ENCODE peak calls at places on chromosomes 6 and 20, in nine cellular contexts. One of them, this sample, is unnamed.

GRCh38 chr6:136790411-136791295 is 1.6 kb downstream of the MAP3K5 start:
- DNase-seq in Peyer's patch: no peak
- DNase-seq in K562: no peak
- DNase-seq in IMR-90: no peak
- DNase-seq in heart left ventricle: no peak
- DNase-seq in right lobe of liver: no peak
- DNase-seq in tibial nerve: no peak
- DNase-seq in HepG2: no peak
- DNase-seq in A549: no peak
- DNase-seq in this sample: no peak

GRCh38 chr20:3042621-3043020 is 801 bp upstream of the GNRH2 start:
- DNase-seq in heart left ventricle: peak
- DNase-seq in tibial nerve: peak
- DNase-seq in IMR-90: no peak
- DNase-seq in Peyer's patch: no peak
- DNase-seq in A549: no peak
- DNase-seq in K562: no peak
- DNase-seq in HepG2: no peak
- DNase-seq in right lobe of liver: peak
- DNase-seq in this sample: no peak

GRCh38 chr6:29561091-29561490 is 1.6 kb upstream of the UBD start:
- DNase-seq in heart left ventricle: no peak
- DNase-seq in Peyer's patch: no peak
- DNase-seq in IMR-90: no peak
- DNase-seq in HepG2: peak
- DNase-seq in K562: no peak
- DNase-seq in right lobe of liver: no peak
- DNase-seq in tibial nerve: no peak
- DNase-seq in A549: no peak
- DNase-seq in this sample: no peak

GRCh38 chr6:158611600-158612041 is 32.9 kb downstream of the DYNLT1 start:
- DNase-seq in IMR-90: no peak
- DNase-seq in tibial nerve: no peak
- DNase-seq in Peyer's patch: no peak
- DNase-seq in HepG2: no peak
- DNase-seq in K562: no peak
- DNase-seq in heart left ventricle: no peak
- DNase-seq in A549: no peak
- DNase-seq in right lobe of liver: no peak
- DNase-seq in this sample: no peak

GRCh38 chr6:88611721-88612120 is 351.7 kb downstream of the RNGTT start:
- DNase-seq in K562: no peak
- DNase-seq in heart left ventricle: no peak
- DNase-seq in tibial nerve: no peak
- DNase-seq in Peyer's patch: no peak
- DNase-seq in HepG2: no peak
- DNase-seq in A549: no peak
- DNase-seq in right lobe of liver: no peak
- DNase-seq in IMR-90: no peak
- DNase-seq in this sample: no peak

GRCh38 chr20:35302421-35303335 is 10.5 kb upstream of the FAM83C start:
- DNase-seq in A549: no peak
- DNase-seq in Peyer's patch: no peak
- DNase-seq in IMR-90: peak
- DNase-seq in heart left ventricle: no peak
- DNase-seq in K562: no peak
- DNase-seq in right lobe of liver: no peak
- DNase-seq in HepG2: no peak
- DNase-seq in tibial nerve: no peak
- DNase-seq in this sample: no peak

GRCh38 chr20:14672066-14672465 is 334.7 kb upstream of the FLRT3 start:
- DNase-seq in A549: no peak
- DNase-seq in tibial nerve: no peak
- DNase-seq in right lobe of liver: no peak
- DNase-seq in IMR-90: no peak
- DNase-seq in Peyer's patch: no peak
- DNase-seq in HepG2: no peak
- DNase-seq in heart left ventricle: no peak
- DNase-seq in K562: no peak
- DNase-seq in this sample: no peak

GRCh38 chr6:157005940-157006339 is 228.8 kb downstream of the ARID1B start:
- DNase-seq in Peyer's patch: no peak
- DNase-seq in right lobe of liver: no peak
- DNase-seq in IMR-90: no peak
- DNase-seq in A549: no peak
- DNase-seq in tibial nerve: no peak
- DNase-seq in heart left ventricle: no peak
- DNase-seq in HepG2: no peak
- DNase-seq in K562: no peak
- DNase-seq in this sample: no peak

GRCh38 chr20:63234693-63235398 is 859 bp upstream of the BIRC7 start:
- DNase-seq in right lobe of liver: no peak
- DNase-seq in HepG2: peak
- DNase-seq in Peyer's patch: no peak
- DNase-seq in IMR-90: no peak
- DNase-seq in A549: peak
- DNase-seq in heart left ventricle: no peak
- DNase-seq in tibial nerve: no peak
- DNase-seq in K562: peak
- DNase-seq in this sample: no peak

GRCh38 chr6:114085206-114085605 is 114.3 kb upstream of the HDAC2 start:
- DNase-seq in tibial nerve: no peak
- DNase-seq in IMR-90: peak
- DNase-seq in HepG2: no peak
- DNase-seq in K562: no peak
- DNase-seq in Peyer's patch: no peak
- DNase-seq in A549: no peak
- DNase-seq in right lobe of liver: no peak
- DNase-seq in heart left ventricle: no peak
- DNase-seq in this sample: no peak

GRCh38 chr6:52389626-52390360 is 27.8 kb downstream of the PAQR8 start:
- DNase-seq in tibial nerve: no peak
- DNase-seq in IMR-90: peak
- DNase-seq in heart left ventricle: peak
- DNase-seq in Peyer's patch: peak
- DNase-seq in HepG2: peak
- DNase-seq in K562: peak
- DNase-seq in A549: peak
- DNase-seq in right lobe of liver: peak
- DNase-seq in this sample: no peak

GRCh38 chr6:26026833-26027490 is 60.3 kb upstream of the HFE start:
- DNase-seq in IMR-90: peak
- DNase-seq in Peyer's patch: peak
- DNase-seq in heart left ventricle: peak
- DNase-seq in tibial nerve: peak
- DNase-seq in K562: peak
- DNase-seq in A549: peak
- DNase-seq in right lobe of liver: peak
- DNase-seq in HepG2: peak
- DNase-seq in this sample: no peak
- TF ChIP-seq POLR2A in IMR-90: peak
- TF ChIP-seq POLR2A in Peyer's patch: peak
- TF ChIP-seq POLR2A in heart left ventricle: peak
- TF ChIP-seq POLR2A in tibial nerve: peak
- TF ChIP-seq POLR2A in K562: peak
- TF ChIP-seq POLR2A in A549: peak
- TF ChIP-seq POLR2A in right lobe of liver: peak
- TF ChIP-seq POLR2A in HepG2: peak
- TF ChIP-seq POLR2A in this sample: peak

DNA sequence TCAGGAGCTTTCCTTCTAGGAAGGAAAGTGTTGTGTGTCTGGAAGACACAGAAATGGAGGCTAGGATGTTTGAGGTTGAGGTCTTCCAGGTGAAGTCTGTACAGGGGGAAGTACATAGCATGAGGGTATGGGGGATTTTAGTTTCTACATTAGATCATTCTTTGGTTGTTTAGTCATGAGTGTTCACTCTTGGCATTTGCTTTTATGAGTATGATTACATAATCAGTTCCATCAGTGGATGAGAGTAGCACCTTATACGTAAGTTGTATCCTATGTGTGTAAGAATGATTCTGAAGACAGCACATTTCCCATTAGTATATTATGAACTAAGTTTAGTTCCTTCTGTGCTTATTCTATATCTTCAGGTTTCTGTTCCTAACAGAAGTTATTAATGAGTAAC is 1.9 kb downstream of the CDYL start:
- DNase-seq in A549: peak
- DNase-seq in IMR-90: no peak
- DNase-seq in tibial nerve: no peak
- DNase-seq in K562: no peak
- DNase-seq in right lobe of liver: no peak
- DNase-seq in Peyer's patch: no peak
- DNase-seq in heart left ventricle: no peak
- DNase-seq in HepG2: no peak
- DNase-seq in this sample: no peak
- TF ChIP-seq POLR2A in A549: no peak
- TF ChIP-seq POLR2A in IMR-90: no peak
- TF ChIP-seq POLR2A in tibial nerve: no peak
- TF ChIP-seq POLR2A in K562: no peak
- TF ChIP-seq POLR2A in right lobe of liver: no peak
- TF ChIP-seq POLR2A in Peyer's patch: no peak
- TF ChIP-seq POLR2A in heart left ventricle: no peak
- TF ChIP-seq POLR2A in HepG2: no peak
- TF ChIP-seq POLR2A in this sample: no peak

DNA sequence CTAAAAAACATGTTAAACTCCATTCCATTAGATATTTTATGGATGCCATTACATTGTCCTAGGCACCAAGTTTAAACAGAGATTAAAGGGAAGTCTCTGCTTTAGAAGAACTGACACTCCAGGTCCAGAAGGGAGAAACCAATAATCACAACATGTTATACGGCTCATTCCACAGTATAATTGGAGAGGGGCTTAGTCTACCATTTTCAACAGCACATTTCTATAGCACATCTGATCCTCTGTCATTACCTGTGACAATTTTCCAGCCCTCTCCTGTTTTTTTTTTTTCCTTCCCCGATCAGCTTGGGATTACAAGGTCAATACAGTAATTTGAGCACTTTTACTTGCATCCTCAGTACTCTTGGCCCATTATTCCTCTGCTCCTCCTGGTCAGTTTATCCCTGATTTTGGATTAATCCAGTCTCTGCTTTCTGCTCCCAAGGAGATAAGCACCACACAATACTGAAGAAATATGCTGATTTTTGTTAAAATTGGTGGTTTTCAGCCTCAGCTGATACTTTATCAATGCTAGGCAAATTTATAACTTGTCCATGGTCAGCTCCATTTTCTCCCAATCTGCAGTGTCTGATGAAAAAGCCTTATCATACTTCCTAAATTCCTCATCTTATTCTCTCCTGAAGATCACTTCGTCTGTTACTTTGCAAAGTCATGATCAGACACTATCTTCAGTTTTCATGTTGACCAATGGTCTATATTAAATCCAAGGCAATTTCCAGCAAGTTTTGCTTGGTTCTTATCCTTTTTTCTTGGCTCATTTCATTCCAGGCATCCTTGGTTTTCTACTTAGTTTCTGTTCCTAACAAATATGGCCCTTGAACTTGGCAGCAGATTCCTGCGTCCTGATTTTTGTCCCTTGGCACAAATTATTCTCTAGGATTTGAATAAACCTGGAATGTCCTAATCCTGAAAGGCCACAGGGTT is 30.8 kb upstream of the SYNCRIP start:
- DNase-seq in K562: no peak
- DNase-seq in HepG2: no peak
- DNase-seq in Peyer's patch: no peak
- DNase-seq in right lobe of liver: no peak
- DNase-seq in tibial nerve: no peak
- DNase-seq in IMR-90: no peak
- DNase-seq in heart left ventricle: no peak
- DNase-seq in A549: no peak
- DNase-seq in this sample: no peak
- TF ChIP-seq POLR2A in K562: peak
- TF ChIP-seq POLR2A in HepG2: no peak
- TF ChIP-seq POLR2A in Peyer's patch: no peak
- TF ChIP-seq POLR2A in right lobe of liver: no peak
- TF ChIP-seq POLR2A in tibial nerve: no peak
- TF ChIP-seq POLR2A in IMR-90: peak
- TF ChIP-seq POLR2A in heart left ventricle: no peak
- TF ChIP-seq POLR2A in A549: no peak
- TF ChIP-seq POLR2A in this sample: no peak

GRCh38 chr6:111259089-111259831 is 172.0 kb downstream of the SLC16A10 start:
- DNase-seq in IMR-90: peak
- DNase-seq in right lobe of liver: peak
- DNase-seq in K562: peak
- DNase-seq in A549: peak
- DNase-seq in heart left ventricle: peak
- DNase-seq in Peyer's patch: peak
- DNase-seq in tibial nerve: peak
- DNase-seq in HepG2: peak
- DNase-seq in this sample: peak

GRCh38 chr6:111263837-111264236 is 176.5 kb downstream of the SLC16A10 start:
- DNase-seq in HepG2: no peak
- DNase-seq in Peyer's patch: no peak
- DNase-seq in A549: no peak
- DNase-seq in IMR-90: peak
- DNase-seq in right lobe of liver: no peak
- DNase-seq in K562: peak
- DNase-seq in heart left ventricle: no peak
- DNase-seq in tibial nerve: no peak
- DNase-seq in this sample: peak

GRCh38 chr6:111256646-111257045 is 169.3 kb downstream of the SLC16A10 start:
- DNase-seq in HepG2: peak
- DNase-seq in K562: no peak
- DNase-seq in A549: peak
- DNase-seq in Peyer's patch: no peak
- DNase-seq in right lobe of liver: no peak
- DNase-seq in heart left ventricle: no peak
- DNase-seq in tibial nerve: no peak
- DNase-seq in IMR-90: no peak
- DNase-seq in this sample: no peak

GRCh38 chr6:111258615-111259088 is 171.3 kb downstream of the SLC16A10 start:
- DNase-seq in HepG2: no peak
- DNase-seq in heart left ventricle: no peak
- DNase-seq in right lobe of liver: no peak
- DNase-seq in K562: no peak
- DNase-seq in Peyer's patch: no peak
- DNase-seq in tibial nerve: no peak
- DNase-seq in IMR-90: no peak
- DNase-seq in A549: no peak
- DNase-seq in this sample: no peak

DNA sequence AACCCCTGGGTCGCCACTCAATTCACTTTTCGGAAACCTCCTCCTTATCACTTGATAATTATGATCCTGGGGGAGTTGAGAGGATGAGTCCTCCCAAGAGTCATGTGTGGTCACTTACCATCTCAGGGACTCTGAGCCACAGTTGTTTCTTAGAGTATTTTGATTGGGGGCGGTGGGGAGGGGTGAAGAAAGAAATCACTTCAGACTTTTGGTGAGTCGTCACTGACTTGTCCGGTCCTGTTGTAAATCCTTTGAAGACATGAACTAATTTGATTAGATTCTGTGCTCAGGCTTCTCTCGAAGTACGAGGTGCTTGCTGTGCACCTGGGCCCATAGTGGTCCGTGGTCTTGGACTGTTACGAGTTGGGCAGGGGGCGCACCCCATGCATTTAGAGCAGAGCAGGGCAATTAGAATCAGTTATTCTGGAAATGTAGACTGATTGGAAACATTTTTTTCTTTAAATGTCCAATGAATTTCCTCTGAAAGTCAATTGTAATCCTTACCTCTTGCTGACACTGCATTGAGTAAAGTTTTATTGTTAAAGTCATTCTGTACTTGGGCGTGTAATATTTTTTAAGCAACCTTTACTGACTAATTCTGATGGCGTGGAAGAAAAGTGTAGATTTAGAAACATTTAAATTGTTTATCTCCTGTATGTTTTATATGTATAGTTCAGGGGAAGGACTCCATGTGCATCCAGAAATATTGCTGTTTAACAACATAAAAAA is 173.4 kb downstream of the SLC16A10 start:
- DNase-seq in HepG2: no peak
- DNase-seq in IMR-90: peak
- DNase-seq in A549: no peak
- DNase-seq in tibial nerve: no peak
- DNase-seq in Peyer's patch: no peak
- DNase-seq in K562: peak
- DNase-seq in heart left ventricle: no peak
- DNase-seq in right lobe of liver: no peak
- DNase-seq in this sample: no peak
- TF ChIP-seq POLR2A in HepG2: no peak
- TF ChIP-seq POLR2A in IMR-90: no peak
- TF ChIP-seq POLR2A in A549: no peak
- TF ChIP-seq POLR2A in tibial nerve: no peak
- TF ChIP-seq POLR2A in Peyer's patch: no peak
- TF ChIP-seq POLR2A in K562: no peak
- TF ChIP-seq POLR2A in heart left ventricle: no peak
- TF ChIP-seq POLR2A in right lobe of liver: no peak
- TF ChIP-seq POLR2A in this sample: no peak